ENCODE peak calls at places on chromosomes 11 and 22, in five cellular contexts. O, D, P, C and U are unnamed samples.

GRCh38 chr22:38126928-38127668 is 16.6 kb upstream of the BAIAP2L2 start:
- DNase-seq in P (no peak), O (no peak), D (no peak), C (no peak), U (no peak)

GRCh38 chr11:2778630-2779498 is 79.1 kb upstream of the KCNQ1OT1 start:
- DNase-seq in D (peak; percentile 63), P (peak; percentile 93), C (no peak), O (peak; percentile 26), U (peak; percentile 66)

GRCh38 chr11:12860827-12861226 is 148.3 kb upstream of the RASSF10 start:
- DNase-seq in C (no peak), P (no peak), O (no peak), D (no peak), U (no peak)

GRCh38 chr11:125070699-125071254 is 7.7 kb downstream of the SLC37A2 start:
- DNase-seq in P (no peak), C (peak; percentile 56), O (no peak), D (peak; percentile 64), U (peak; percentile 81)

GRCh38 chr22:45284705-45285305 is at the start of gene UPK3A:
- DNase-seq in O (no peak), D (no peak), P (peak; percentile 77), C (no peak), U (no peak)

GRCh38 chr11:102220728-102221467 is 96.4 kb upstream of the BIRC3 start:
- DNase-seq in C (no peak), D (peak; percentile 79), P (no peak), O (no peak), U (no peak)

GRCh38 chr11:110761994-110762393 is 49.8 kb upstream of the ARHGAP20 start:
- DNase-seq in C (no peak), O (no peak), P (peak; percentile 17), D (no peak), U (no peak)

GRCh38 chr11:27429740-27430451 is 42.7 kb downstream of the LGR4 start:
- DNase-seq in D (peak; percentile 7), C (no peak), P (peak; percentile 19), O (no peak), U (no peak)

GRCh38 chr22:49772692-49773091 is 55.0 kb downstream of the BRD1 start:
- DNase-seq in O (no peak), P (no peak), D (no peak), C (no peak), U (no peak)

GRCh38 chr11:60130496-60130895 is 42.0 kb downstream of the MS4A2 start:
- DNase-seq in C (no peak), P (peak; percentile 14), D (no peak), O (peak; percentile 42), U (peak; percentile 55)

GRCh38 chr11:83350187-83350586 is 64.0 kb upstream of the CCDC90B start:
- DNase-seq in D (no peak), C (no peak), P (no peak), O (no peak), U (no peak)

GRCh38 chr11:8081591-8082021 is 595 bp downstream of the TUB start:
- DNase-seq in D (peak; percentile 22), P (peak; percentile 65), O (peak; percentile 20), C (no peak), U (no peak)

GRCh38 chr11:102046841-102047240 is 396 bp upstream of the CFAP300 start:
- DNase-seq in P (no peak), O (no peak), C (no peak), D (peak; percentile 25), U (no peak)

GRCh38 chr11:66324626-66325025 is 7.8 kb upstream of the CD248 start:
- DNase-seq in D (no peak), P (peak; percentile 8), O (no peak), C (no peak), U (no peak)

GRCh38 chr22:36027579-36027959 is 1.1 kb downstream of the RBFOX2 start:
- DNase-seq in O (no peak), P (no peak), C (no peak), D (no peak), U (no peak)

GRCh38 chr11:67392182-67392715 is 463 bp downstream of the RAD9A start:
- DNase-seq in P (no peak), O (no peak), C (no peak), D (no peak), U (no peak)

GRCh38 chr22:30292069-30292970 is 3.0 kb upstream of the CASTOR1 start:
- DNase-seq in O (no peak), D (no peak), C (no peak), P (no peak), U (no peak)

GRCh38 chr11:32830413-32830738 is 649 bp downstream of the PRRG4 start:
- DNase-seq in C (no peak), D (no peak), P (no peak), O (peak; percentile 58), U (peak; percentile 62)

GRCh38 chr22:39776295-39776694 is 117.3 kb downstream of the ENTHD1 start:
- DNase-seq in D (no peak), O (no peak), C (no peak), P (no peak), U (no peak)

GRCh38 chr11:2376751-2377451 is at the start of gene CD81:
- DNase-seq in D (peak; percentile 33), P (peak; percentile 96), O (peak; percentile 41), C (no peak), U (no peak)

GRCh38 chr11:103326070-103326794 is 217.0 kb downstream of the DYNC2H1 start:
- DNase-seq in O (peak; percentile 63), D (peak; percentile 78), C (peak; percentile 17), P (peak; percentile 45), U (peak; percentile 51)
- TF ChIP-seq SMC3 in O (peak; percentile 48), D (peak; percentile 86), C (peak; percentile 60), P (peak; percentile 62), U (peak; percentile 60)

GRCh38 chr11:130649749-130650275 is 201.4 kb downstream of the ADAMTS15 start:
- DNase-seq in C (no peak), P (no peak), O (no peak), D (no peak), U (no peak)

GRCh38 chr11:130652671-130653335 is 204.4 kb downstream of the ADAMTS15 start:
- DNase-seq in D (peak; percentile 89), P (no peak), C (no peak), O (no peak), U (no peak)

GRCh38 chr11:130648601-130649000 is 200.2 kb downstream of the ADAMTS15 start:
- DNase-seq in D (no peak), C (no peak), O (no peak), P (no peak), U (no peak)

GRCh38 chr11:130651266-130651855 is 202.9 kb downstream of the ADAMTS15 start:
- DNase-seq in D (no peak), C (no peak), O (no peak), P (no peak), U (no peak)

DNA sequence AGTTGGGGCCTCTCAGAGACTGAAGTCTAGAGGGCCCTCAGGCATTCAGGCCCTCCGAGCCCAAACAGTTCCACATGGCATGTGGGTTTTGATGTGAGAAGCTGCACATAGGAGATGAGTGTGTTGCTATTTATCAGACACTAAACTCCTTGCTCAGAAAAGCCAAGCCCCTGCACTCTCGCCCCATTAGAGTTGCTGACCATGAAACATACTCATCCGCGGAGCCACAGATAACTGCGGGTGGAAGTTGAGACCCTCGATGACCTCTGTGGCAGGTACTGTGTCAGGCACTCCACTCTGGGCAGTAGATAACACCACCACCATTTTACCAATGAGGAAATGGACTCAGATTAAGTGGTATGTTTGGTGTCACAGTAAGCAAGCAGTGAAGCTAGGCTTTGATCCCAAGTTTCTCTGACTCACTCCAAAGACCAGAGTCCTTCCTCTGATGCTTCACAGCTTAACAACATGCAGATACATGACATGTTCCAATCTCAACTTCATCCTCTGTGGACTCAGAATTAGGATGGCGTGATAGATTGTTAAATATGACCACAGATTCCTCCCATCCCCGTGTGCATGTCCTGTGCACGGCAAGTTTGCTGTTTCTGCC is 202.1 kb downstream of the ADAMTS15 start:
- DNase-seq in P (no peak), D (peak; percentile 59), C (no peak), O (no peak), U (no peak)
- TF ChIP-seq SMC3 in P (no peak), D (no peak), C (no peak), O (no peak), U (no peak)

GRCh38 chr11:119782673-119783072 is 53.7 kb upstream of the NECTIN1 start:
- DNase-seq in O (no peak), P (no peak), C (no peak), D (peak; percentile 8), U (no peak)

GRCh38 chr11:119786431-119787073 is 57.6 kb upstream of the NECTIN1 start:
- DNase-seq in P (no peak), D (no peak), C (peak; percentile 11), O (no peak), U (no peak)

GRCh38 chr11:119787074-119787461 is 58.1 kb upstream of the NECTIN1 start:
- DNase-seq in P (no peak), O (no peak), D (no peak), C (no peak), U (no peak)

GRCh38 chr11:119783466-119784400 is 54.7 kb upstream of the NECTIN1 start:
- DNase-seq in D (no peak), P (no peak), C (no peak), O (no peak), U (no peak)

DNA sequence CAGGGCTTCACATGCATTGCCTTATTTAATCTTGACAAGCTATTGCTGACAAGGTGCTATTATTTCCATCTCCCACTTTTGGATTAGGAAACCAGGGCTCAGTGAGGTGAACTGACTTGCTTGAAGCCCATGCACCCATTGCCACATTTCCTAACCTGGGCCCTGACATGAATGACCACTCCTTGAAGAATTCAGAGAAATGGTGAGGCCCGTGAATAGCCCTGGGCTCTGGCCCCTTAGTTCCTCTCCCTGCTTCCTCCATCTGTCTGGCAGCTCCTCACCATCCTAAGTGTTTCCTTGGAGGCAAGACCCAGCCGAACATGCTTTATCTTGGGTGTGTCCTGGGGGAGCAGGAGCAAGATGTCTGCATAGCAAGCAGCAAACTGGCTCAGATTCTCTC is 56.1 kb upstream of the NECTIN1 start:
- DNase-seq in D (no peak), O (no peak), C (no peak), P (no peak), U (no peak)
- TF ChIP-seq SMC3 in D (no peak), O (no peak), C (no peak), P (no peak), U (no peak)

GRCh38 chr11:73866586-73866996 is 10.1 kb downstream of the COA4 start:
- DNase-seq in D (peak; percentile 93), C (no peak), P (peak; percentile 58), O (peak; percentile 65), U (peak; percentile 52)
- TF ChIP-seq SMC3 in D (no peak), C (no peak), P (no peak), O (no peak), U (no peak)

DNA sequence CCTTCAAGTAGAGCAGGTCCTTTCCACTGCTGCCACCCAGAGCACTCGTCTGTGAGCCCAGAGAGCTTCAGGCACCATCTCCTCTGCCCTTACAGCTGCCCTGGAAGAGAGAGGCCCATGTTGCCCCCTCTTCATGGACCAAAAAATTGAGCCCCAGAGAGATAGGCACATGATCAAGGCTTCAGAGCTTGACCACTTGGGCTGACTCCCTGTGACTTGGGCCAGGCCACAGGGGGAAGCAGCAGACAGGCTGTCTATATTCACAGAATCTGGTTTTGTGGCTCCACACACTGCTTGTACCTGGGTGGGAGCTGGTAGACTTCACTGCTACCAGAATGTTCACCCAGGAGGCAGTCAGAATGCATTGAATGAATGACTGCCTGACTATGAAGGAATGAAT is 58.2 kb downstream of the SMIM38 start:
- DNase-seq in P (no peak), D (no peak), O (no peak), C (no peak), U (no peak)
- TF ChIP-seq SMC3 in P (no peak), D (no peak), O (no peak), C (no peak), U (no peak)